ENCODE peak calls at places on chromosomes 12 and 14, in eight cellular contexts. Q is pancreas, V is chondrocyte, O is GM13976, I is fibroblast of pulmonary artery, L is AG04450, U is body of pancreas, Z is hepatocyte. W is an unnamed sample.

GRCh38 chr12:6829532-6830220 is 1.5 kb downstream of the P3H3 start:
- DNase-seq in Q (no peak), V (peak), O (no peak), I (no peak), L (no peak), U (no peak), Z (no peak), W (peak)

GRCh38 chr14:92207928-92208265 is 86.1 kb downstream of the CPSF2 start:
- DNase-seq in Q (no peak), V (no peak), O (no peak), I (no peak), L (no peak), U (no peak), Z (no peak), W (no peak)

GRCh38 chr14:103855734-103856095 is 8.3 kb upstream of the PPP1R13B start:
- DNase-seq in Q (no peak), V (no peak), O (no peak), I (peak), L (no peak), U (no peak), Z (no peak), W (no peak)

GRCh38 chr14:100612879-100613455 is 25.8 kb upstream of the BEGAIN start:
- DNase-seq in Q (no peak), V (peak), O (no peak), I (no peak), L (no peak), U (no peak), Z (no peak), W (no peak)

GRCh38 chr12:96501139-96501741 is 11.9 kb downstream of the CFAP54 start:
- DNase-seq in Q (no peak), V (no peak), O (no peak), I (peak), L (no peak), U (peak), Z (peak), W (no peak)

GRCh38 chr12:68113644-68114043 is 45.9 kb downstream of the IFNG start:
- DNase-seq in Q (no peak), V (no peak), O (no peak), I (no peak), L (no peak), U (no peak), Z (no peak), W (no peak)

GRCh38 chr12:34376133-34376799 is 354.0 kb downstream of the ALG10 start:
- DNase-seq in Q (no peak), V (no peak), O (no peak), I (no peak), L (no peak), U (no peak), Z (no peak), W (no peak)

GRCh38 chr12:53495903-53496751 is 3.1 kb downstream of the MAP3K12 start:
- DNase-seq in Q (peak), V (no peak), O (no peak), I (peak), L (peak), U (peak), Z (peak), W (no peak)

GRCh38 chr14:58565834-58566233 is 71.9 kb upstream of the DACT1 start:
- DNase-seq in Q (no peak), V (no peak), O (no peak), I (no peak), L (no peak), U (no peak), Z (no peak), W (no peak)

GRCh38 chr14:61388173-61388975 is 67.0 kb downstream of the PRKCH start:
- DNase-seq in Q (no peak), V (no peak), O (peak), I (peak), L (no peak), U (no peak), Z (no peak), W (no peak)

GRCh38 chr14:51242545-51243490 is 2.8 kb downstream of the TMX1 start:
- DNase-seq in Q (no peak), V (no peak), O (no peak), I (no peak), L (no peak), U (no peak), Z (no peak), W (no peak)

GRCh38 chr12:6620137-6620884 is 13.1 kb upstream of the CHD4 start:
- DNase-seq in Q (peak), V (no peak), O (no peak), I (peak), L (no peak), U (peak), Z (peak), W (peak)

GRCh38 chr12:105234197-105234596 is 1.8 kb downstream of the APPL2 start:
- DNase-seq in Q (no peak), V (no peak), O (no peak), I (no peak), L (no peak), U (no peak), Z (no peak), W (no peak)

GRCh38 chr12:105235299-105235746 is 651 bp downstream of the APPL2 start:
- DNase-seq in Q (no peak), V (no peak), O (no peak), I (no peak), L (no peak), U (no peak), Z (no peak), W (no peak)

GRCh38 chr12:105237671-105238070 is 1.7 kb upstream of the APPL2 start:
- DNase-seq in Q (no peak), V (no peak), O (no peak), I (no peak), L (no peak), U (no peak), Z (no peak), W (no peak)

GRCh38 chr12:105233045-105233905 is 2.7 kb downstream of the APPL2 start:
- DNase-seq in Q (no peak), V (no peak), O (no peak), I (no peak), L (no peak), U (no peak), Z (no peak), W (no peak)

DNA sequence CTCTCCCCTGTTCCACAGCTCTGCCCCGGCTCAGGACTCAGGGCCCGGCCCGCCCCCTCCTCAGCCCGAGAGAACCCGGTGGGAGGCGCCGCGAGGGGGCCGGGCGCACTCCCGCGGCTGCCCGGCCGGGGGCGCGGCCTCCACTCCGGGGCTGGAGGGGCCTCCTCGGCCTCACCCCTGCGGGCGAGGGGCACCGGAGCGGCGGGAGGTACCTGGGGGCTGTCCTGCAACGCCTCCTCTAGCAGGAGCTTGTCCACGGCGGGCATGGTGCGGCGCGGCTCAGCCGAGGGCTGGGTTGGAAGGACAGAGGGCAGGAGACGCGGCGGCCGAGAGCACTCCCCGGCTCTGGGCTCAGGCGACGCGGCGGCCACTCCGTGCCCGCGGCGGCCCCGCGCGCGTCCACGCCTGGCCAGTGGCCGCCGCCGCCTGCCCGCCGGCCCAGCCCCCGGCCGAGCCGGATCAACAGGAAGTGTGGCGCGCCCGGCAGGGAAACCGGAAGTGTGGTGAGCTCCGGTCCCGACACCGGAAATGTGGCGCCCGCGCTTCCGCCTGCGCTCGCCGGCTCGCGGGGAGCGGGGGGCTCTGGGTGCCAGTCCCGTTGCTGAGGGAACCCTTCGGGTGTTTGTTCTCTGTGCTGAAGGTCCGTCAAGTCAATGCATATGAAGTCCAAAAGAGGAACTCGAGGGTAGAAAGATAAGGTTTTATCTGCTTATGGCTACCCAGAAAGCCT is at the start of gene APPL2:
- DNase-seq in Q (peak), V (peak), O (peak), I (peak), L (peak), U (peak), Z (peak), W (peak)
- TF ChIP-seq CTCF in Q (no peak), V (peak), O (no peak), I (no peak), L (peak), U (peak), Z (peak), W (peak)

DNA sequence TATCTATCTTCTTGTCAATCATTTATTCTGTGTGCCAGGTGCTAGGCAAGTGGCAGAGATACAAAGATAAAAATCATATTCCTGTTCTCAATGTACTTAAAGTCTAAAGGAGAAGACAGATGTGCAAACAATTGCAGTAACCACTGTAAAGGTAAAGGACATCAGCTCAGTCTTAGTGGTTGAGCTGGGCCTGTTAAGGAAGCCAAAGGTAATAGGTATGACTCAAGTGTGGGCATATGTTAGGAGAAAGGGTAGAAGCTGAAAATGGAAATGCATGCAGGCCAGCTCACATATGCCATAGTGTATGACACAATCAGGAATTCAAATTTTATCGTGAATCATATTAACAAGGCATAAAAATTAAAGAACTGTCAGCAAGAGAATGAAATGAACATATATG is 49.8 kb downstream of the FAR2 start:
- DNase-seq in Q (no peak), V (no peak), O (no peak), I (no peak), L (no peak), U (no peak), Z (no peak), W (no peak)
- TF ChIP-seq CTCF in Q (no peak), V (no peak), O (no peak), I (no peak), L (no peak), U (no peak), Z (no peak), W (no peak)

GRCh38 chr12:38921025-38921677 is 15.8 kb upstream of the CPNE8 start:
- DNase-seq in Q (no peak), V (no peak), O (peak), I (peak), L (no peak), U (peak), Z (peak), W (no peak)
- TF ChIP-seq CTCF in Q (no peak), V (peak), O (peak), I (peak), L (no peak), U (peak), Z (peak), W (peak)

GRCh38 chr14:94142247-94142646 is 12.8 kb upstream of the IFI27L2 start:
- DNase-seq in Q (no peak), V (no peak), O (no peak), I (no peak), L (no peak), U (no peak), Z (no peak), W (no peak)

GRCh38 chr14:94144765-94145164 is 15.4 kb upstream of the IFI27L2 start:
- DNase-seq in Q (no peak), V (no peak), O (no peak), I (no peak), L (no peak), U (no peak), Z (no peak), W (no peak)

GRCh38 chr14:94142836-94143235 is 13.4 kb upstream of the IFI27L2 start:
- DNase-seq in Q (no peak), V (no peak), O (no peak), I (no peak), L (no peak), U (no peak), Z (no peak), W (no peak)

GRCh38 chr14:94143711-94144110 is 14.3 kb upstream of the IFI27L2 start:
- DNase-seq in Q (no peak), V (no peak), O (no peak), I (no peak), L (no peak), U (no peak), Z (no peak), W (no peak)

GRCh38 chr14:94143239-94143638 is 13.8 kb upstream of the IFI27L2 start:
- DNase-seq in Q (no peak), V (no peak), O (no peak), I (no peak), L (no peak), U (no peak), Z (no peak), W (no peak)
- TF ChIP-seq CTCF in Q (no peak), V (peak), O (peak), I (peak), L (peak), U (no peak), Z (peak), W (peak)

W was measured in mesothelial cell of epicardium.